ENCODE peak calls at places on chromosomes 3 and 15, in ten cellular contexts. E, L, R, W, P, J, O, Y, Z and H are unnamed samples.

GRCh38 chr15:87929835-87930234 is 326.7 kb downstream of the NTRK3 start:
- DNase-seq in L (no peak), O (no peak), Y (no peak), W (no peak), E (no peak), R (no peak), J (no peak), P (no peak), Z (no peak), H (no peak)

GRCh38 chr3:74465652-74466415 is 148.6 kb downstream of the CNTN3 start:
- DNase-seq in E (no peak), O (no peak), Z (no peak), W (no peak), L (peak), R (peak), P (peak), Y (no peak), J (peak), H (no peak)

GRCh38 chr15:69044899-69045298 is 30.4 kb downstream of the NOX5 start:
- DNase-seq in L (no peak), J (peak), P (peak), R (peak), O (no peak), Z (no peak), Y (peak), W (no peak), E (no peak), H (no peak)

GRCh38 chr3:194196876-194197275 is 60.9 kb downstream of the HES1 start:
- DNase-seq in Z (no peak), W (no peak), O (no peak), E (no peak), J (no peak), L (no peak), Y (no peak), R (no peak), P (no peak), H (no peak)

GRCh38 chr3:129657261-129658046 is 51.0 kb upstream of the PLXND1 start:
- DNase-seq in E (no peak), L (no peak), R (peak), O (no peak), Z (no peak), P (peak), Y (no peak), W (no peak), J (peak), H (no peak)

GRCh38 chr15:68586274-68586961 is 7.6 kb downstream of the CORO2B start:
- DNase-seq in R (no peak), J (peak), W (no peak), E (no peak), Y (peak), L (no peak), O (no peak), P (peak), Z (peak), H (no peak)

GRCh38 chr15:87623832-87624231 is 632.7 kb downstream of the NTRK3 start:
- DNase-seq in R (no peak), J (no peak), Y (no peak), Z (no peak), E (no peak), L (no peak), P (no peak), O (no peak), W (no peak), H (no peak)

GRCh38 chr15:83992356-83993031 is 243.1 kb upstream of the GOLGA6L4 start:
- DNase-seq in L (no peak), P (no peak), J (no peak), R (no peak), O (no peak), Z (no peak), W (no peak), Y (no peak), E (no peak), H (no peak)

GRCh38 chr15:66670698-66671580 is 31.1 kb upstream of the SMAD6 start:
- DNase-seq in Z (peak), L (peak), R (no peak), W (no peak), E (no peak), J (no peak), O (no peak), P (no peak), Y (peak), H (no peak)

GRCh38 chr3:127762077-127762786 is 60.1 kb downstream of the MGLL start:
- DNase-seq in R (peak), O (no peak), P (no peak), Y (no peak), L (no peak), J (no peak), E (no peak), Z (no peak), W (no peak), H (no peak)

GRCh38 chr3:181687190-181687589 is 24.5 kb upstream of the SOX2 start:
- DNase-seq in Z (no peak), W (no peak), R (no peak), P (no peak), J (no peak), L (no peak), Y (no peak), O (no peak), E (no peak), H (no peak)

GRCh38 chr15:84400820-84401219 is 165.2 kb downstream of the GOLGA6L4 start:
- DNase-seq in Z (peak), L (no peak), Y (no peak), R (no peak), O (no peak), J (no peak), W (no peak), P (no peak), E (no peak), H (no peak)

GRCh38 chr15:61146643-61147230 is 82.4 kb downstream of the RORA start:
- DNase-seq in E (no peak), Z (no peak), W (no peak), P (no peak), J (no peak), R (no peak), Y (no peak), O (no peak), L (no peak), H (no peak)

GRCh38 chr3:185770071-185770470 is 54.8 kb downstream of the IGF2BP2 start:
- DNase-seq in L (no peak), Z (no peak), Y (no peak), E (no peak), P (no peak), J (no peak), W (no peak), R (no peak), O (no peak), H (no peak)

GRCh38 chr3:44030690-44031344 is 210.9 kb upstream of the TOPAZ1 start:
- DNase-seq in R (no peak), J (peak), Z (no peak), P (peak), O (no peak), W (no peak), Y (no peak), E (no peak), L (no peak), H (no peak)

GRCh38 chr15:99974246-99974645 is 241.0 kb upstream of the LYSMD4 start:
- DNase-seq in E (no peak), W (no peak), P (no peak), J (no peak), Y (no peak), R (no peak), Z (peak), L (no peak), O (no peak), H (no peak)

GRCh38 chr3:157373783-157374182 is 62.9 kb upstream of the PTX3 start:
- DNase-seq in J (peak), L (no peak), W (no peak), E (no peak), Z (no peak), P (peak), O (no peak), R (peak), Y (no peak), H (no peak)

GRCh38 chr15:84761534-84762190 is 13.3 kb downstream of the ZNF592 start:
- DNase-seq in W (no peak), J (peak), Z (no peak), L (no peak), Y (no peak), P (no peak), R (no peak), O (no peak), E (no peak), H (no peak)

GRCh38 chr3:78140866-78141658 is 1101.2 kb downstream of the ROBO2 start:
- DNase-seq in Y (no peak), E (no peak), W (no peak), J (peak), P (peak), R (peak), O (peak), Z (no peak), L (no peak), H (no peak)

GRCh38 chr3:121951291-121951690 is 57.1 kb downstream of the SLC15A2 start:
- DNase-seq in L (no peak), P (no peak), O (peak), R (no peak), W (no peak), Z (no peak), Y (no peak), J (no peak), E (no peak), H (no peak)

GRCh38 chr3:143731776-143732175 is 116.5 kb downstream of the SLC9A9 start:
- DNase-seq in O (no peak), E (no peak), J (no peak), Z (no peak), P (no peak), W (no peak), R (no peak), L (no peak), Y (no peak), H (no peak)

GRCh38 chr15:45201557-45202246 is 13.9 kb upstream of the SHF start:
- DNase-seq in Z (no peak), J (no peak), Y (no peak), O (no peak), R (no peak), W (no peak), L (no peak), P (no peak), E (no peak), H (no peak)

DNA sequence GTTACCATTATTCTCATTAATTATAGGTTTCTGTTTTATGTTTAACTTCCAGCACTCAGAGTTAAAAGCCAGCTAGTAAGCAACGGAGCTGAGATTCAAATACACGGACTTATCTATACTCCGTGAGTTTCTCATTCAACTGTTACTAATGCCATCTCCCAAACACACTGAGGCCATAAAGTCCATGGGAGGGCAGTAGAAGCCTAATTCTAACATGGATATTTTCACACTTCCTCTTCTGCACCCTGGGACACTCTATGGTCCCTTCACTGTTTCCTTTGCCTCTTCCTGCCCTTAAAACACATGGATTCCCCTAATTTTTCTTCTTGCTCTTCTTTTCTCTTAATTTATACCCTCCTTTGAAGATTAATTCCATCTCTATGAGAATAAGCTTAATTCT is 245.0 kb downstream of the KLF13 start:
- DNase-seq in R (no peak), Z (no peak), P (peak), J (no peak), L (no peak), Y (no peak), E (no peak), W (no peak), O (no peak), H (no peak)
- TF ChIP-seq CTCF in R (peak), Z (no peak), P (no peak), J (no peak), L (no peak), Y (no peak), E (no peak), W (no peak), O (peak), H (no peak)

DNA sequence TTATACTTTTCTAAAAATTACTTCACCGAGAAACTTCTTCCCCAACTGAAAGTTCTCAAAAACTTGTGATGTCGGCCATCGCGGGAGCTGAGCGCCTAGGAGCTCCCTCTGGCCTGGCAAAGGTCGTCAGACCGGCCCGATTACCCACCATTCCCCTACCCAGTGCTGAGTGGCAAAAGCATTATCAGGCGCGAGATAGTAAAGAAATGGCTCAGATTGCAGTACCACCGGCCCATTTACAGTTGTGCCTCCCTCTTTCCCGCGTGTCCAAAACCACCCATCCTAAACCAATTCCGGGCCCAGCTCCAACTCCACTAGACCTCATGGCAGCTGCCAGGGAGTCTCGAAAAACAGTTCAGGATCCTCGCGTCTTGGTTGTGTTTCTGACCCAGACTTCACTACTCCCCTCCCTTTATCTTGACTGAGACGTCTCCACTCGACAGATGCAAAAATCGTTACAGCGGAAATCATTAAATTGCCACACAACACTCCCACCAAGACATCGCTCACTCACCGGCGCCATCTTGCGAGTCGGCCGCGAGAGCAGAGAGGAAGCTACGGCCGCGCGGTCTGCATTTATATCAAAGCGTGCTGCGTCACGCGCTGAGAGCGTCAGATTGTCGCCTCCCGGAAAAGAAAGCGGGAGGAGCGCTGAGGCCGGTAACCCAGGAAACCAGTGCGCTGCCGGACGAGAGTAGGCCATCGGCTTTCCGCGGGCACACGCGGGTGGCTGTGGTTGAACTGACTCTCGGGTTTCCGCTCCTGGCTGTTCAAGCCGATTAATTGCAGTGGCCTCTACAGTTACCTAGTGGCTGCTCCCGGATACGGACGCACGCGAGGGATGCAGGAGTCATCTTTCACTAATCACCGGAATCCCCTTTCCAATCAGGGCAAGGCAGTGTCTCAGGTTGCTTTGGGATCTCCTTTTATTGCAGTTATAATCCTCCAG is at the start of gene RPL22L1:
- DNase-seq in L (peak), J (peak), P (peak), R (peak), E (peak), O (peak), Z (peak), W (peak), Y (peak), H (peak)
- TF ChIP-seq CTCF in L (peak), J (peak), P (no peak), R (no peak), E (no peak), O (peak), Z (no peak), W (peak), Y (no peak), H (no peak)

DNA sequence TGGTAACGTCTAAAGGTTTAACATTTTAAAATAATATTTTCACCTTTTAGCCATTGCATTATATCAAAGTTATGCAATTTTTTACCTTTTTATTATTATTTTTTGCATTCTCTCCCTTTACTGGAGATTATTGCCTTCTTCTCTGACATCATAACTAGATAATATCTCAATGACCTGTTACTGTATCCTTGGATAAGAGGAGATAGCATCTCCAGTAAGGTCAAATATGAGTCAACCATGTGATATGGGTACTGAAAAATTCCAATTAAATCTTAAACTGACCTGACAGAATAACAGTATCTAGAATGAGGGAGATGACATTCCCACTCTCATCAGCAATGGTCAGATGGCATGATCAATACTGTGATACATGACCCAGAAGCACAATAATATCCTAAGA is 108.3 kb downstream of the ZBTB20 start:
- DNase-seq in W (no peak), J (no peak), L (no peak), Y (no peak), R (no peak), P (no peak), O (no peak), E (no peak), Z (no peak), H (no peak)
- TF ChIP-seq CTCF in W (no peak), J (no peak), L (no peak), Y (no peak), R (no peak), P (no peak), O (no peak), E (no peak), Z (no peak), H (no peak)

GRCh38 chr3:131216801-131217200 is 164.8 kb upstream of the NUDT16 start:
- DNase-seq in R (peak), Y (peak), L (no peak), Z (no peak), O (no peak), J (peak), P (peak), E (no peak), W (no peak), H (no peak)
- TF ChIP-seq CTCF in R (peak), Y (no peak), L (no peak), Z (no peak), O (no peak), J (no peak), P (peak), E (no peak), W (no peak), H (no peak)

GRCh38 chr15:49808341-49808740 is 187.5 kb downstream of the DTWD1 start:
- DNase-seq in P (no peak), Y (no peak), E (no peak), R (no peak), L (no peak), J (no peak), Z (no peak), O (no peak), W (no peak), H (no peak)
- TF ChIP-seq CTCF in P (no peak), Y (no peak), E (no peak), R (no peak), L (no peak), J (no peak), Z (no peak), O (no peak), W (no peak), H (no peak)

GRCh38 chr3:13047296-13048165 is 25.7 kb downstream of the IQSEC1 start:
- DNase-seq in J (no peak), Y (no peak), P (no peak), W (no peak), E (no peak), Z (no peak), O (no peak), R (no peak), L (no peak), H (no peak)
- TF ChIP-seq CTCF in J (peak), Y (no peak), P (peak), W (no peak), E (no peak), Z (no peak), O (no peak), R (no peak), L (no peak), H (peak)

GRCh38 chr15:70210538-70210937 is 112.8 kb upstream of the TLE3 start:
- DNase-seq in J (no peak), E (no peak), W (no peak), P (no peak), O (no peak), Y (no peak), Z (peak), L (no peak), R (no peak), H (no peak)
- TF ChIP-seq CTCF in J (no peak), E (no peak), W (no peak), P (peak), O (peak), Y (no peak), Z (no peak), L (no peak), R (peak), H (no peak)

GRCh38 chr15:42056934-42057743 is 36.3 kb upstream of the PLA2G4E start:
- DNase-seq in Y (peak), P (peak), R (peak), J (peak), L (peak), E (peak), Z (peak), W (peak), O (no peak), H (peak)
- TF ChIP-seq CTCF in Y (peak), P (peak), R (peak), J (peak), L (peak), E (no peak), Z (peak), W (peak), O (peak), H (no peak)